ENCODE peak calls at places on chromosomes 3 and 15, in seven cellular contexts. One of them, this sample, is unnamed.

GRCh38 chr3:61617041-61617440 is 55.7 kb downstream of the PTPRG start:
- DNase-seq in OCI-LY7: no peak
- DNase-seq in left lung: no peak
- DNase-seq in endothelial cell of umbilical vein: peak; percentile 25
- DNase-seq in mucosa of descending colon: no peak
- DNase-seq in cardiac muscle cell: no peak
- DNase-seq in MM.1S: no peak
- DNase-seq in this sample: no peak

GRCh38 chr3:107289354-107289753 is 87.9 kb upstream of the CCDC54 start:
- DNase-seq in mucosa of descending colon: no peak
- DNase-seq in left lung: no peak
- DNase-seq in endothelial cell of umbilical vein: no peak
- DNase-seq in OCI-LY7: no peak
- DNase-seq in MM.1S: no peak
- DNase-seq in cardiac muscle cell: no peak
- DNase-seq in this sample: no peak

GRCh38 chr3:160928183-160928718 is 172.2 kb downstream of the PPM1L start:
- DNase-seq in mucosa of descending colon: no peak
- DNase-seq in MM.1S: no peak
- DNase-seq in left lung: no peak
- DNase-seq in endothelial cell of umbilical vein: no peak
- DNase-seq in OCI-LY7: peak; percentile 1
- DNase-seq in cardiac muscle cell: peak; percentile 3
- DNase-seq in this sample: no peak

GRCh38 chr3:5010706-5011554 is 31.7 kb downstream of the BHLHE40 start:
- DNase-seq in left lung: no peak
- DNase-seq in MM.1S: no peak
- DNase-seq in OCI-LY7: peak; percentile 14
- DNase-seq in endothelial cell of umbilical vein: no peak
- DNase-seq in mucosa of descending colon: peak; percentile 66
- DNase-seq in cardiac muscle cell: no peak
- DNase-seq in this sample: no peak

GRCh38 chr15:28099555-28100140 is 533 bp upstream of the OCA2 start:
- DNase-seq in endothelial cell of umbilical vein: no peak
- DNase-seq in cardiac muscle cell: no peak
- DNase-seq in MM.1S: no peak
- DNase-seq in OCI-LY7: no peak
- DNase-seq in mucosa of descending colon: no peak
- DNase-seq in left lung: no peak
- DNase-seq in this sample: no peak

GRCh38 chr3:170867143-170867542 is 2.9 kb downstream of the RPL22L1 start:
- DNase-seq in left lung: no peak
- DNase-seq in mucosa of descending colon: no peak
- DNase-seq in MM.1S: no peak
- DNase-seq in OCI-LY7: peak; percentile 82
- DNase-seq in endothelial cell of umbilical vein: no peak
- DNase-seq in cardiac muscle cell: peak; percentile 10
- DNase-seq in this sample: no peak

GRCh38 chr15:52143862-52144261 is 31.3 kb upstream of the BCL2L10 start:
- DNase-seq in endothelial cell of umbilical vein: no peak
- DNase-seq in MM.1S: no peak
- DNase-seq in cardiac muscle cell: peak; percentile 94
- DNase-seq in mucosa of descending colon: no peak
- DNase-seq in OCI-LY7: no peak
- DNase-seq in left lung: no peak
- DNase-seq in this sample: no peak

GRCh38 chr15:79023546-79023890 is 67.1 kb downstream of the RASGRF1 start:
- DNase-seq in endothelial cell of umbilical vein: no peak
- DNase-seq in left lung: no peak
- DNase-seq in mucosa of descending colon: no peak
- DNase-seq in cardiac muscle cell: no peak
- DNase-seq in OCI-LY7: no peak
- DNase-seq in MM.1S: no peak
- DNase-seq in this sample: no peak

GRCh38 chr3:6204891-6205290 is 656.0 kb upstream of the GRM7 start:
- DNase-seq in endothelial cell of umbilical vein: no peak
- DNase-seq in left lung: no peak
- DNase-seq in OCI-LY7: peak; percentile 40
- DNase-seq in mucosa of descending colon: peak; percentile 10
- DNase-seq in MM.1S: no peak
- DNase-seq in cardiac muscle cell: no peak
- DNase-seq in this sample: no peak

GRCh38 chr3:94106268-94106667 is 43.4 kb downstream of the NSUN3 start:
- DNase-seq in cardiac muscle cell: no peak
- DNase-seq in endothelial cell of umbilical vein: no peak
- DNase-seq in left lung: no peak
- DNase-seq in mucosa of descending colon: no peak
- DNase-seq in OCI-LY7: no peak
- DNase-seq in MM.1S: no peak
- DNase-seq in this sample: no peak

GRCh38 chr3:72606005-72606800 is 242.0 kb downstream of the SHQ1 start:
- DNase-seq in left lung: no peak
- DNase-seq in mucosa of descending colon: no peak
- DNase-seq in MM.1S: no peak
- DNase-seq in cardiac muscle cell: no peak
- DNase-seq in OCI-LY7: no peak
- DNase-seq in endothelial cell of umbilical vein: no peak
- DNase-seq in this sample: no peak

GRCh38 chr3:29880809-29881208 is 599.9 kb downstream of the RBMS3 start:
- DNase-seq in endothelial cell of umbilical vein: no peak
- DNase-seq in mucosa of descending colon: no peak
- DNase-seq in left lung: no peak
- DNase-seq in OCI-LY7: no peak
- DNase-seq in MM.1S: no peak
- DNase-seq in cardiac muscle cell: no peak
- DNase-seq in this sample: no peak

GRCh38 chr3:111568355-111568754 is 26.4 kb downstream of the CD96 start:
- DNase-seq in OCI-LY7: no peak
- DNase-seq in cardiac muscle cell: no peak
- DNase-seq in mucosa of descending colon: no peak
- DNase-seq in left lung: no peak
- DNase-seq in MM.1S: no peak
- DNase-seq in endothelial cell of umbilical vein: no peak
- DNase-seq in this sample: no peak

GRCh38 chr15:42490246-42490742 is 647 bp downstream of the ZNF106 start:
- DNase-seq in left lung: no peak
- DNase-seq in MM.1S: peak; percentile 23
- DNase-seq in OCI-LY7: peak; percentile 31
- DNase-seq in mucosa of descending colon: no peak
- DNase-seq in cardiac muscle cell: no peak
- DNase-seq in endothelial cell of umbilical vein: peak; percentile 44
- DNase-seq in this sample: no peak

GRCh38 chr15:71473751-71474150 is 336.6 kb upstream of the NR2E3 start:
- DNase-seq in MM.1S: no peak
- DNase-seq in mucosa of descending colon: no peak
- DNase-seq in OCI-LY7: no peak
- DNase-seq in cardiac muscle cell: no peak
- DNase-seq in endothelial cell of umbilical vein: no peak
- DNase-seq in left lung: no peak
- DNase-seq in this sample: no peak

GRCh38 chr15:45457641-45458539 is 64.7 kb downstream of the SLC30A4 start:
- DNase-seq in left lung: peak; percentile 55
- DNase-seq in mucosa of descending colon: peak; percentile 95
- DNase-seq in endothelial cell of umbilical vein: peak; percentile 86
- DNase-seq in OCI-LY7: peak; percentile 94
- DNase-seq in cardiac muscle cell: peak; percentile 84
- DNase-seq in MM.1S: peak; percentile 94
- DNase-seq in this sample: peak; percentile 91

DNA sequence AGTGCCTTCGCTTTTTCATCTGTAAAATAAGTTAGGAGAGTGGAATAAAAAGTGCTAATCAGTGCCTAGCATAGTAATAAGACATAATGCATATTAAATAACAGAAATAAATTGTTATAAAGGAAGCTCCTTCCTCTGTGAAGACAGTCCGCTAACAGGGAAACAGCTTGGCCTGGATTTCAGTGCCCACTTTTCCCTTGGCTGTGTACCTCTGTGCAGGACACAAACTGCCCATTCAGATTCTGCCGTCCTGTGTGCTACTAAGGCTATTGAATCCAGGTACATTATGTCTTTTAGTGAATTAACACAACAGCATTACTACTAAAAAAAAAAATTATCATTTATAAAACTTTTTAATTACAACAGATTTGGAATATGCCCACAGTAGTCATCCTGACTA is 90.7 kb downstream of the TBL1XR1 start:
- DNase-seq in OCI-LY7: no peak
- DNase-seq in endothelial cell of umbilical vein: no peak
- DNase-seq in left lung: no peak
- DNase-seq in cardiac muscle cell: no peak
- DNase-seq in MM.1S: no peak
- DNase-seq in mucosa of descending colon: no peak
- DNase-seq in this sample: no peak
- H3K4me1 ChIP-seq in OCI-LY7: peaks cover 59% of the 10 kb centered on the region
- H3K4me1 ChIP-seq in endothelial cell of umbilical vein: no peaks in the 10 kb centered on the region
- H3K4me1 ChIP-seq in left lung: peaks cover 81% of the 10 kb centered on the region
- H3K4me1 ChIP-seq in cardiac muscle cell: peaks cover 57% of the 10 kb centered on the region
- H3K4me1 ChIP-seq in MM.1S: peaks cover 36% of the 10 kb centered on the region
- H3K4me1 ChIP-seq in mucosa of descending colon: peaks cover 31% of the 10 kb centered on the region
- H3K4me1 ChIP-seq in this sample: peaks cover 21% of the 10 kb centered on the region

DNA sequence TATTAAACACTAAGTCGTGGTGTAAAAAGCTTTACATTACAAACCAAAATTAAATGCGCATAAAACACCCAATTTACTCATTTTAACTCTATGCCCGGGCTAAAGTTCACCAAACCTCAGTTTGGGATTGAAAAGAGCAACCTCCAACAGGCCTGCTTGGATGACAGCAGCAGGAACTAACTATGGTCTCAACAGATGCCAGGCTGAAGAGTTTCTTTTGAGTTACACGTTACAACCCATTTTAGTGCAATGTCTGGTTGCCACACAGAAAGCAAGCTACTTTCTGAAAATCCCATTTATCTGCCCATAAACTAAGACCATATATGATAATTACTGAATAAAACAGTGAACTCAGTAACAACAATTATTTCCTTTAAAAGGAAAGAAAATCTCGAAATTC is 2.2 kb downstream of the SATB1 start:
- DNase-seq in left lung: no peak
- DNase-seq in cardiac muscle cell: no peak
- DNase-seq in MM.1S: no peak
- DNase-seq in OCI-LY7: no peak
- DNase-seq in endothelial cell of umbilical vein: no peak
- DNase-seq in mucosa of descending colon: peak; percentile 22
- DNase-seq in this sample: no peak
- H3K4me3 ChIP-seq in left lung: peak overlapping the region; percentile 75
- H3K4me3 ChIP-seq in cardiac muscle cell: peak overlapping the region; percentile 91
- H3K4me3 ChIP-seq in MM.1S: peak overlapping the region; percentile 33
- H3K4me3 ChIP-seq in OCI-LY7: peak overlapping the region; percentile 81
- H3K4me3 ChIP-seq in endothelial cell of umbilical vein: no peak overlapping the region
- H3K4me3 ChIP-seq in mucosa of descending colon: peak overlapping the region; percentile 73
- H3K4me3 ChIP-seq in this sample: peak overlapping the region; percentile 64

DNA sequence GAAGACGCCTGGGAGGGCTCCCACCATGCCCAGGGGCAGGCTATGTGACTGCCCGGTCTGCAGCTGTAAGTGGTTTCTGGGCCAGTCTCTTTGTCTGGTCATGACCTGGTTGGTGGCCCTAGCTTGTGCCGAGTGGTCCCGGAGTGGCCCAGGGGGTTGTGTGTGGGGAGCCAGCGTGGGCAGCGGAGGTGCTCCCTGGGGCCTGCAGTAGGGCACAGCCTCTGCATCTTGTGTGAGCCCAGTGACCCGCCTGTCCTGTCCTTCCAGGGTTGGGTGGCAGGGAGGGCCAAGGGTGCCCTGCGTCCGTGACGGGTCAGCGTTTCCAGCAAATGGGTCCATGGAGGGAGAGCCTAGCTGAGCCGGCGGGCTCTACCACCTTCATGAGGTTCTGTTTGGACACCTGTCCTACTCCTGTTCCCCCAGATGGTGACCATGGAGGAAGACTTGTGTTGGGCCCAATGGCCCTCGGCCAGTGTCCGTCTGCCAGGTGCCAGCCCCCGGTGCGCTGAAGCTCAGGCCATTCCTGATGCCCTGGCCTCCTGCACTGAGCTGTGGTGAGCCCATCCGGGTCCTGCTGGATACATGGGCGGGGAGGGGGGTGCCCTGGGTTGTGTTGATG is 215.4 kb downstream of the SNRPN start:
- DNase-seq in left lung: peak; percentile 19
- DNase-seq in mucosa of descending colon: no peak
- DNase-seq in cardiac muscle cell: no peak
- DNase-seq in OCI-LY7: no peak
- DNase-seq in MM.1S: no peak
- DNase-seq in endothelial cell of umbilical vein: no peak
- DNase-seq in this sample: peak; percentile 1
- H3K9me3 ChIP-seq in left lung: peaks cover 71% of the 10 kb centered on the region
- H3K9me3 ChIP-seq in mucosa of descending colon: peaks cover 77% of the 10 kb centered on the region
- H3K9me3 ChIP-seq in cardiac muscle cell: no peaks in the 10 kb centered on the region
- H3K9me3 ChIP-seq in OCI-LY7: no peaks in the 10 kb centered on the region
- H3K9me3 ChIP-seq in MM.1S: no peaks in the 10 kb centered on the region
- H3K9me3 ChIP-seq in endothelial cell of umbilical vein: peaks cover 4% of the 10 kb centered on the region
- H3K9me3 ChIP-seq in this sample: no peaks in the 10 kb centered on the region

GRCh38 chr3:195160908-195161434 is 110.0 kb downstream of the XXYLT1 start:
- DNase-seq in endothelial cell of umbilical vein: peak; percentile 59
- DNase-seq in left lung: no peak
- DNase-seq in cardiac muscle cell: no peak
- DNase-seq in OCI-LY7: peak; percentile 23
- DNase-seq in mucosa of descending colon: no peak
- DNase-seq in MM.1S: peak; percentile 84
- DNase-seq in this sample: no peak
- H3K4me1 ChIP-seq in endothelial cell of umbilical vein: peaks cover 90% of the 10 kb centered on the region
- H3K4me1 ChIP-seq in left lung: peaks cover 62% of the 10 kb centered on the region
- H3K4me1 ChIP-seq in cardiac muscle cell: peaks cover 8% of the 10 kb centered on the region
- H3K4me1 ChIP-seq in OCI-LY7: peaks cover 74% of the 10 kb centered on the region
- H3K4me1 ChIP-seq in mucosa of descending colon: peaks cover 10% of the 10 kb centered on the region
- H3K4me1 ChIP-seq in MM.1S: peaks cover 54% of the 10 kb centered on the region
- H3K4me1 ChIP-seq in this sample: no peaks in the 10 kb centered on the region

DNA sequence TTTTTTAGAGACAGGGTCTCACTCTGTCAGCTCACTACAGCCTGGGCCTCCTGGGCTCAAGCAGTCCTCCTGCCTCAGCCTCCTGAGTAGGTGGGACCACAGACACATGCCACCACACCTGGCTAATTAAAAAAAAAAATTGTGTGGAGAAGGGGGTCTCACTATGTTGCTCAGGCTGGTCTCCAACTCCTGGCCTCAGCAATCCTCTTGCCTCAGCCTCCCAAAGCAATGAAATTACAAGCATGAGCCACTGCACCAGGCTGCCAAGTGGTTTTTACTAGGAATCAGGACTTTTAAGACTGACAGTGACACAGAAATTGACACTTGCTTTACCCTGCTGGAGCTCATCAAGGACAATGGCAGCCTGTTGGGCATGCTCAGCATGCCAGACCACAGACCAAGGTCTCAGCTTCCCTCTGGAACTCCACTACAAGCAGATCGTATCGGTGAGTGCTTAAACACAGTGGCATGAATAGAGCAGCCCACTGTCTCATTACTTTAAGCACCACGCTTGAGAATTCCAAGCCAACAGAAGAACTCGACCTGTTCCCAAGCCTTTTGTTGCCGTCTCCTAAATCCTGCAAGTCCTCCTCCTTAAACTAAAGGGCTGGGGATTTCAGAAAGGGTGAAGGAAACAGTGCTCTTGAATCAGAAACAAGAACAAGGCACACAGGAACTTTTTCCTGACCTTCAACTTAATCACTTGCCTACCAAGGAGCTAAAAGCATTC is 41.4 kb downstream of the EOMES start:
- DNase-seq in endothelial cell of umbilical vein: no peak
- DNase-seq in left lung: no peak
- DNase-seq in MM.1S: no peak
- DNase-seq in cardiac muscle cell: no peak
- DNase-seq in mucosa of descending colon: peak; percentile 8
- DNase-seq in OCI-LY7: peak; percentile 5
- DNase-seq in this sample: peak; percentile 25
- H3K4me3 ChIP-seq in endothelial cell of umbilical vein: no peak overlapping the region
- H3K4me3 ChIP-seq in left lung: no peak overlapping the region
- H3K4me3 ChIP-seq in MM.1S: no peak overlapping the region
- H3K4me3 ChIP-seq in cardiac muscle cell: no peak overlapping the region
- H3K4me3 ChIP-seq in mucosa of descending colon: no peak overlapping the region
- H3K4me3 ChIP-seq in OCI-LY7: no peak overlapping the region
- H3K4me3 ChIP-seq in this sample: no peak overlapping the region

GRCh38 chr3:129918461-129918860 is 24.9 kb upstream of the TMCC1 start:
- DNase-seq in OCI-LY7: no peak
- DNase-seq in mucosa of descending colon: no peak
- DNase-seq in MM.1S: no peak
- DNase-seq in endothelial cell of umbilical vein: no peak
- DNase-seq in left lung: no peak
- DNase-seq in cardiac muscle cell: no peak
- DNase-seq in this sample: no peak
- H3K9me3 ChIP-seq in OCI-LY7: peaks cover 22% of the 10 kb centered on the region
- H3K9me3 ChIP-seq in mucosa of descending colon: peaks cover 37% of the 10 kb centered on the region
- H3K9me3 ChIP-seq in MM.1S: no peaks in the 10 kb centered on the region
- H3K9me3 ChIP-seq in endothelial cell of umbilical vein: peaks cover 6% of the 10 kb centered on the region
- H3K9me3 ChIP-seq in left lung: peaks cover 46% of the 10 kb centered on the region
- H3K9me3 ChIP-seq in cardiac muscle cell: no peaks in the 10 kb centered on the region
- H3K9me3 ChIP-seq in this sample: peaks cover 15% of the 10 kb centered on the region

This sample was measured in HAP-1.